ENCODE peak calls at places on chromosomes 1 and 21, in seven cellular contexts. One of them, this sample, is unnamed.

GRCh38 chr1:89589515-89589914 is 43.4 kb upstream of the LRRC8C start:
- DNase-seq in stimulated activated CD4-positive, alpha-beta T cell treated with anti-CD3 and anti-CD28 coated beads, Interleukin-4, amount 100 ng/mL, for 24 hours: no peak
- DNase-seq in Panc1: no peak
- DNase-seq in PC-3: no peak
- DNase-seq in heart left ventricle: no peak
- DNase-seq in amniotic epithelial cell: no peak
- DNase-seq in cardiac fibroblast: peak; percentile 73
- DNase-seq in this sample: peak; percentile 81

GRCh38 chr21:45379171-45379900 is 25.6 kb upstream of the COL18A1 start:
- DNase-seq in stimulated activated CD4-positive, alpha-beta T cell treated with anti-CD3 and anti-CD28 coated beads, Interleukin-4, amount 100 ng/mL, for 24 hours: no peak
- DNase-seq in Panc1: no peak
- DNase-seq in PC-3: peak; percentile 8
- DNase-seq in heart left ventricle: peak; percentile 3
- DNase-seq in amniotic epithelial cell: no peak
- DNase-seq in cardiac fibroblast: no peak
- DNase-seq in this sample: no peak

GRCh38 chr1:53652441-53653199 is 86.3 kb downstream of the GLIS1 start:
- DNase-seq in stimulated activated CD4-positive, alpha-beta T cell treated with anti-CD3 and anti-CD28 coated beads, Interleukin-4, amount 100 ng/mL, for 24 hours: no peak
- DNase-seq in Panc1: no peak
- DNase-seq in PC-3: no peak
- DNase-seq in heart left ventricle: no peak
- DNase-seq in amniotic epithelial cell: no peak
- DNase-seq in cardiac fibroblast: no peak
- DNase-seq in this sample: no peak

GRCh38 chr1:108570128-108570527 is 10.2 kb downstream of the EEIG2 start:
- DNase-seq in stimulated activated CD4-positive, alpha-beta T cell treated with anti-CD3 and anti-CD28 coated beads, Interleukin-4, amount 100 ng/mL, for 24 hours: peak; percentile 18
- DNase-seq in Panc1: no peak
- DNase-seq in PC-3: peak; percentile 42
- DNase-seq in heart left ventricle: no peak
- DNase-seq in amniotic epithelial cell: peak; percentile 43
- DNase-seq in cardiac fibroblast: peak; percentile 39
- DNase-seq in this sample: peak; percentile 58

GRCh38 chr1:18118491-18118890 is 10.9 kb downstream of the IGSF21 start:
- DNase-seq in stimulated activated CD4-positive, alpha-beta T cell treated with anti-CD3 and anti-CD28 coated beads, Interleukin-4, amount 100 ng/mL, for 24 hours: no peak
- DNase-seq in Panc1: no peak
- DNase-seq in PC-3: no peak
- DNase-seq in heart left ventricle: no peak
- DNase-seq in amniotic epithelial cell: no peak
- DNase-seq in cardiac fibroblast: no peak
- DNase-seq in this sample: no peak

GRCh38 chr1:92096317-92096716 is 16.2 kb downstream of the BTBD8 start:
- DNase-seq in stimulated activated CD4-positive, alpha-beta T cell treated with anti-CD3 and anti-CD28 coated beads, Interleukin-4, amount 100 ng/mL, for 24 hours: no peak
- DNase-seq in Panc1: no peak
- DNase-seq in PC-3: no peak
- DNase-seq in heart left ventricle: no peak
- DNase-seq in amniotic epithelial cell: peak; percentile 48
- DNase-seq in cardiac fibroblast: peak; percentile 55
- DNase-seq in this sample: peak; percentile 17

GRCh38 chr1:62371375-62371774 is 52.1 kb upstream of the KANK4 start:
- DNase-seq in stimulated activated CD4-positive, alpha-beta T cell treated with anti-CD3 and anti-CD28 coated beads, Interleukin-4, amount 100 ng/mL, for 24 hours: no peak
- DNase-seq in Panc1: no peak
- DNase-seq in PC-3: no peak
- DNase-seq in heart left ventricle: no peak
- DNase-seq in amniotic epithelial cell: no peak
- DNase-seq in cardiac fibroblast: no peak
- DNase-seq in this sample: no peak

GRCh38 chr1:96362623-96363022 is 359.0 kb upstream of the PTBP2 start:
- DNase-seq in stimulated activated CD4-positive, alpha-beta T cell treated with anti-CD3 and anti-CD28 coated beads, Interleukin-4, amount 100 ng/mL, for 24 hours: no peak
- DNase-seq in Panc1: peak; percentile 93
- DNase-seq in PC-3: peak; percentile 96
- DNase-seq in heart left ventricle: no peak
- DNase-seq in amniotic epithelial cell: peak; percentile 99
- DNase-seq in cardiac fibroblast: peak; percentile 98
- DNase-seq in this sample: peak; percentile 98

GRCh38 chr1:246875041-246876026 is 56.4 kb downstream of the AHCTF1 start:
- DNase-seq in stimulated activated CD4-positive, alpha-beta T cell treated with anti-CD3 and anti-CD28 coated beads, Interleukin-4, amount 100 ng/mL, for 24 hours: peak; percentile 6
- DNase-seq in Panc1: no peak
- DNase-seq in PC-3: peak; percentile 83
- DNase-seq in heart left ventricle: no peak
- DNase-seq in amniotic epithelial cell: peak; percentile 77
- DNase-seq in cardiac fibroblast: peak; percentile 78
- DNase-seq in this sample: peak; percentile 70

GRCh38 chr1:23661887-23662286 is 29.7 kb upstream of the RPL11 start:
- DNase-seq in stimulated activated CD4-positive, alpha-beta T cell treated with anti-CD3 and anti-CD28 coated beads, Interleukin-4, amount 100 ng/mL, for 24 hours: no peak
- DNase-seq in Panc1: no peak
- DNase-seq in PC-3: no peak
- DNase-seq in heart left ventricle: no peak
- DNase-seq in amniotic epithelial cell: no peak
- DNase-seq in cardiac fibroblast: no peak
- DNase-seq in this sample: no peak

This sample was measured in choroid plexus epithelial cell.